ENCODE peak calls at places on chromosomes 3 and 15, in four cellular contexts. I is CD8-positive, alpha-beta T cell; H is Karpas-422; F is cardiac muscle cell. Y is an unnamed sample.

GRCh38 chr3:97658670-97659285 is 105.8 kb upstream of the ARL6 start:
- DNase-seq in H (peak; percentile 70), I (no peak), F (peak; percentile 19), Y (no peak)

GRCh38 chr3:119690043-119690656 is 12.7 kb upstream of the CFAP91 start:
- DNase-seq in I (no peak), H (no peak), F (peak; percentile 53), Y (no peak)

GRCh38 chr3:31704156-31704555 is 171.4 kb downstream of the STT3B start:
- DNase-seq in H (no peak), I (no peak), F (no peak), Y (no peak)

GRCh38 chr15:85047271-85047948 is 65.8 kb downstream of the PDE8A start:
- DNase-seq in F (peak; percentile 96), H (no peak), I (no peak), Y (no peak)

GRCh38 chr15:82919231-82919886 is 33.2 kb downstream of the HOMER2 start:
- DNase-seq in I (no peak), F (no peak), H (no peak), Y (no peak)

GRCh38 chr3:133673746-133674145 is 12.0 kb upstream of the TOPBP1 start:
- DNase-seq in I (no peak), F (no peak), H (no peak), Y (no peak)

GRCh38 chr3:168495932-168496331 is 400.2 kb upstream of the GOLIM4 start:
- DNase-seq in F (no peak), I (no peak), H (no peak), Y (no peak)

GRCh38 chr3:170352936-170353335 is 4.6 kb upstream of the SKIL start:
- DNase-seq in H (no peak), I (no peak), F (no peak), Y (no peak)

GRCh38 chr3:40961104-40961857 is 238.0 kb upstream of the CTNNB1 start:
- DNase-seq in F (peak; percentile 39), I (no peak), H (no peak), Y (no peak)

GRCh38 chr3:46374755-46375154 is 4.0 kb downstream of the CCR5 start:
- DNase-seq in F (no peak), H (no peak), I (no peak), Y (no peak)

GRCh38 chr3:119308355-119308754 is 14.2 kb downstream of the ARHGAP31 start:
- DNase-seq in H (no peak), F (no peak), I (no peak), Y (no peak)

GRCh38 chr3:129415378-129415777 is 13.1 kb downstream of the EFCAB12 start:
- DNase-seq in I (no peak), F (no peak), H (no peak), Y (no peak)

GRCh38 chr3:152413244-152413643 is 144.5 kb downstream of the MBNL1 start:
- DNase-seq in I (no peak), H (no peak), F (no peak), Y (no peak)

GRCh38 chr3:42753757-42754156 is 19.3 kb downstream of the CCDC13 start:
- DNase-seq in F (no peak), H (no peak), I (no peak), Y (no peak)

GRCh38 chr3:99939834-99940233 is 122.2 kb downstream of the CMSS1 start:
- DNase-seq in F (no peak), I (no peak), H (no peak), Y (no peak)

DNA sequence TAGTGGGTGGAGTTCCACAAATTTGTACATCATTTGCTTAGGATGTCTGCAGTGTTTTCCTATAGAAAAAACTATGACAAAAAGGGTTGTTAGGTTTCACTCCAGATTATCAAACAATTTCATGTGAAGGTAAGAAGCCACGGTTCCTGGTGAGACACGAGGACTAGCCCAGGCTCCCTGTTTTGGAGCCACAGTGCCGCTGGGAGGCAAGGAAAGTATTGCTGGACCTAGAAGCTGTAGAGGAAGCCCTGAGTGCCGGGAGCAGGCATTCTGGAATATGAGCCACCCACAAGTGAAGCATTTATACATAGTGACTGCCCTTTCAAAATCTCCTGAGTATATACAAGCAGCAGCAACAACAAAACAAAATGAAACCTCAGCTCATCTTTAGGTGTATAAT is 142.0 kb downstream of the GABRB3 start:
- DNase-seq in H (no peak), F (no peak), I (no peak), Y (no peak)
- H3K4me3 ChIP-seq in H (no peak overlapping the region), F (no peak overlapping the region), I (no peak overlapping the region), Y (no peak overlapping the region)

GRCh38 chr3:114450008-114450596 is 156.3 kb downstream of the TIGIT start:
- DNase-seq in H (no peak), F (no peak), I (no peak), Y (no peak)
- H3K4me3 ChIP-seq in H (no peak overlapping the region), F (no peak overlapping the region), I (no peak overlapping the region), Y (no peak overlapping the region)

DNA sequence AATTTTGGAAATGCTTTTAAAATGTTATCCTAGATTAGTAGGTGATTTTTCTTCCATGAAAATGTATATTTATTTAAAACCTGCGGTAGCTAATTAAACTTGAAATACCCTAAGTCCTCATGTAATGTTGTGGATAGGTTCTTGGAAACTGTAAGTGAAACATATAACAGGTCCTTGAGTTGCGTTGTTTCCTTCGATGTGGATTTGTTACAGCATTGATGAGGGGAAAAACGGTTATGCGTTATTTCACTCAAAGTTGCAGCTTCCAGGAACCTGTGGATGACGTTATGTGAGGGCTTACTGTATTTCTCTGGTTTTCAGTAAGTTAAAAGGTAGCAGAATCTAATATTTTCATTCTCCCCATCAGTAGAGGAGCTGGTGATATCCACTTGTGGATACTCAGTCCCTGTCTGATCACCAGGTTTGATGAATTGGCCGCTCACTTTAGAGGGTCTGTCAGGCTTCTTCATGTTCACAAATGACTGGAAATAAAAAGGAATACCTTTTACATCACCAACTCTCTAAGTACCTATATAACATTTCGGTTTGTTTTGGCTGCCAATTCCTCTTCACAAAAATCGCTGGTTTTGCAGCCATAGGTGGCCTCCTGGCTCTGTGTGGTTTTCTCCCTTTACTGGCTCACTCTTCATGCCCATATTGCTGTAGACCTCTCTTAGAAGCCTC is 112.4 kb downstream of the FNDC3B start:
- DNase-seq in F (no peak), H (no peak), I (no peak), Y (no peak)
- H3K4me3 ChIP-seq in F (no peak overlapping the region), H (no peak overlapping the region), I (no peak overlapping the region), Y (no peak overlapping the region)

GRCh38 chr3:77541203-77541922 is 501.5 kb downstream of the ROBO2 start:
- DNase-seq in I (no peak), H (peak; percentile 61), F (no peak), Y (no peak)
- H3K4me3 ChIP-seq in I (no peak overlapping the region), H (no peak overlapping the region), F (no peak overlapping the region), Y (no peak overlapping the region)

DNA sequence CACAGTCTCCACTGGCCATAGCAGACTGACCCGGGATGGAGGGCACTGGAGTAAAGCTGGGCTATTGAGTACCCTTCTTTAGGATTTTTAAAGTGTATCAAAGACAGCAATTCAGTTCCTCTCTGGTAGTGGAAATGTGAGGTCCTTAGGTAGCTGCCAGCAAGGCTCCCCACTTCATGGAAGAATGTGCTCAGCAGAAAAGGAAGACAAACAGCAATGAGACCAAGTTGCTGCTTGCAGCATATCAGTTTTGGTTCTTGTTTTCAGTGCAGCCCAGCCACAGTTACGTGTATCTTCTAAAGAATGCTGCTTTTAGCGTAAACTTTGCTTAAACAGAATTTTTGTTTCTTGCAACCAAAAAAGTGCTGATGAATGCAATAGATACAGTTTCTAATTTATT is 374.0 kb upstream of the CBLB start:
- DNase-seq in F (no peak), H (no peak), I (no peak), Y (no peak)
- H3K4me3 ChIP-seq in F (no peak overlapping the region), H (no peak overlapping the region), I (no peak overlapping the region), Y (no peak overlapping the region)

GRCh38 chr15:92881570-92881837 is 18.6 kb upstream of the CHD2 start:
- DNase-seq in I (no peak), H (no peak), F (no peak), Y (no peak)
- H3K4me3 ChIP-seq in I (peak overlapping the region; percentile 52), H (peak overlapping the region; percentile 57), F (no peak overlapping the region), Y (peak overlapping the region; percentile 84)

DNA sequence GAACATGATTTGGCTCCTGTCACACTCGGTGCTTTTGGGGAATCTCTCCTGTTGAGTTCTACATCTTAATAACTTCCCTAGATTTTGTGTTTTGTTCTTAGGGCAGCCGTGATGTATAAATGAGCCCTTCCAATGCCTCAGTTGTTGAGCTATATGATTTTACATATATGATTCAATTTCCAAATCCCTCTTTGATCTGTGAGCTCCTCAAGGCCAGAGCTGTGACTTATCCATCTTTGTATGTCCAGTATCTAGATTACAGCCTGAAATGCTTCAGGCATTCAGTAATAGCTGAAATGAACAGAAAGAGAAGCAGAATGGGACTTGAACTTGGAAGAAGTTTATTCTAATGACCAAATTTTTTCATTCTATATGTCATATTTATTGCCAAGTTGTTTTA is 26.6 kb downstream of the CGGBP1 start:
- DNase-seq in I (no peak), F (no peak), H (no peak), Y (no peak)
- H3K4me3 ChIP-seq in I (peak overlapping the region; percentile 51), F (no peak overlapping the region), H (peak overlapping the region; percentile 53), Y (peak overlapping the region; percentile 91)

GRCh38 chr15:71312194-71312708 is 197.0 kb downstream of the THSD4 start:
- DNase-seq in F (no peak), H (no peak), I (no peak), Y (no peak)

GRCh38 chr15:71313806-71314205 is 198.5 kb downstream of the THSD4 start:
- DNase-seq in F (no peak), I (no peak), H (no peak), Y (no peak)

GRCh38 chr15:71312731-71313460 is 197.6 kb downstream of the THSD4 start:
- DNase-seq in F (no peak), I (no peak), H (no peak), Y (no peak)

GRCh38 chr15:71316911-71317310 is 201.6 kb downstream of the THSD4 start:
- DNase-seq in H (no peak), F (no peak), I (no peak), Y (no peak)

DNA sequence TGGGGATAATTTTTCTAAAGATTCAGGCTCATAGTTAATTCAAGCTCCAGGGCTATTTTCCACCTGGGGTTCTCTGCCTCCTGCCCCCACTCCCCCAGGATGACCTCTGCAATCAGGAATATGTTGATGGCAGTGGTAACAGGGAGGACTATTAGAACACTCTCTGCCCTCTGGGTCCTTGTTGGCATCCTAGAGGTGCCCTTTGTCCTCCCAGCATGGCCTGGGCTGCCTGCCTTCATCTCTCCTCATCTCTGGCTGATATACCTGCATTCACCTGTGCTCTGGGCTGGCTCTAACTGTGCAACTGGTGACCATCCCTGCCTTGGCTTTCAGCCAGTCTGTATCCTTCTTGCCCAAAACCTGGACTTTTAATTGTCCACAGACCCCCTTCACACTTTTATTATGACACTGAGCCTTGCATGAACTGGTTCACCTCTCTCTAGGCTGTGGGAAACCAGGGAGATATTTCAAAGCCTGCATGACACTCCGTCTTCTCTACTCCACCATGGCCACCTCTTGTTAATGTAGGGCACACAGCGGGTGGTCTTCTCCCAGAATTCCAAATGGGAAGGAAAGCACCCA is 199.8 kb downstream of the THSD4 start:
- DNase-seq in H (no peak), F (no peak), I (no peak), Y (no peak)
- H3K4me3 ChIP-seq in H (no peak overlapping the region), F (no peak overlapping the region), I (no peak overlapping the region), Y (no peak overlapping the region)

DNA sequence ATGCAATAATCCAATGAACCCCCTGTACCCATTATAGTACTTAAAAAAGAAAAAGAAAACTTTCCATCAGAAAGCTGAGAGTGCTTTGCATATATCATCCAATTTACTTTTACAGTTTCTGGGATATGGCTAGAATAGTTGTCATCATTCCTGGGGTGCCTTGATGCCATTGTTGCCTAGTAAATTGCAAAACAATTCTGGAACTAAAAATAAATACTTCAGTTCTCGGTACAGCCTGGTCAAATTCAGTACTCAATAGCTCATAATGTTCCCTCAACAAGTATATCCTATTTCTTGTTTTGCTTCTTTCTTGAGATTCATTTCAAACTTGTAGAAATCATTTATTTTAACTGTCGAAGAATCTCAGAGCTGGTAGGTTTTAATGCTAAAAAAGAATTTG is 334.7 kb upstream of the MDFIC2 start:
- DNase-seq in F (no peak), H (no peak), I (no peak), Y (no peak)
- H3K4me3 ChIP-seq in F (no peak overlapping the region), H (no peak overlapping the region), I (no peak overlapping the region), Y (no peak overlapping the region)

Y was measured in CD4-positive, CD25-positive, alpha-beta regulatory T cell.